ENCODE peak calls at places on chromosomes 6 and 20, in ten cellular contexts. R, U, O, G, Z, A, D, J, B and K are unnamed samples.

GRCh38 chr6:131125431-131125830 is 9.8 kb upstream of the AKAP7 start:
- DNase-seq in R (no peak), U (no peak), O (no peak), G (no peak), Z (no peak), A (no peak), D (no peak), J (no peak), B (no peak), K (no peak)

GRCh38 chr6:92577077-92577719 is 842.2 kb downstream of the EPHA7 start:
- DNase-seq in R (peak), U (no peak), O (no peak), G (no peak), Z (peak), A (no peak), D (no peak), J (no peak), B (no peak), K (no peak)

GRCh38 chr6:33632603-33633039 is 11.5 kb downstream of the ITPR3 start:
- DNase-seq in R (no peak), U (peak), O (peak), G (peak), Z (peak), A (no peak), D (peak), J (no peak), B (peak), K (no peak)

GRCh38 chr6:38813451-38813850 is 98.3 kb downstream of the DNAH8 start:
- DNase-seq in R (no peak), U (no peak), O (no peak), G (no peak), Z (no peak), A (no peak), D (no peak), J (no peak), B (no peak), K (no peak)

GRCh38 chr20:47205577-47206123 is 150.8 kb downstream of the ZMYND8 start:
- DNase-seq in R (peak), U (peak), O (peak), G (peak), Z (peak), A (peak), D (peak), J (peak), B (peak), K (no peak)

GRCh38 chr6:14200047-14200446 is 82.5 kb downstream of the CD83 start:
- DNase-seq in R (no peak), U (no peak), O (no peak), G (no peak), Z (peak), A (no peak), D (no peak), J (no peak), B (no peak), K (no peak)

GRCh38 chr6:12381587-12381986 is 91.4 kb downstream of the EDN1 start:
- DNase-seq in R (no peak), U (no peak), O (no peak), G (no peak), Z (peak), A (no peak), D (no peak), J (no peak), B (no peak), K (no peak)

GRCh38 chr6:131191590-131191989 is 56.3 kb downstream of the AKAP7 start:
- DNase-seq in R (no peak), U (no peak), O (no peak), G (no peak), Z (no peak), A (no peak), D (no peak), J (no peak), B (no peak), K (no peak)

GRCh38 chr20:18288748-18289705 is 700 bp downstream of the ZNF133 start:
- DNase-seq in R (no peak), U (no peak), O (no peak), G (no peak), Z (peak), A (no peak), D (peak), J (no peak), B (peak), K (no peak)

GRCh38 chr20:9228774-9229450 is 160.0 kb downstream of the PLCB4 start:
- DNase-seq in R (no peak), U (no peak), O (peak), G (no peak), Z (peak), A (no peak), D (no peak), J (no peak), B (no peak), K (no peak)

GRCh38 chr20:43751167-43752050 is 24.6 kb upstream of the GTSF1L start:
- DNase-seq in R (peak), U (no peak), O (no peak), G (no peak), Z (peak), A (no peak), D (peak), J (no peak), B (no peak), K (no peak)

GRCh38 chr20:34112600-34113061 is 588 bp upstream of the EIF2S2 start:
- DNase-seq in R (no peak), U (peak), O (peak), G (peak), Z (peak), A (no peak), D (peak), J (peak), B (no peak), K (peak)

GRCh38 chr20:43584448-43585138 is 6.1 kb upstream of the IFT52 start:
- DNase-seq in R (peak), U (no peak), O (no peak), G (no peak), Z (peak), A (no peak), D (no peak), J (no peak), B (no peak), K (no peak)

GRCh38 chr6:2396856-2397640 is 151.6 kb upstream of the GMDS start:
- DNase-seq in R (no peak), U (no peak), O (peak), G (peak), Z (peak), A (no peak), D (no peak), J (no peak), B (peak), K (no peak)

GRCh38 chr6:83518946-83519489 is 6.7 kb downstream of the PRSS35 start:
- DNase-seq in R (no peak), U (no peak), O (peak), G (no peak), Z (peak), A (no peak), D (no peak), J (no peak), B (no peak), K (no peak)

GRCh38 chr6:54617730-54618129 is 228.8 kb upstream of the FAM83B start:
- DNase-seq in R (peak), U (no peak), O (no peak), G (no peak), Z (peak), A (no peak), D (no peak), J (no peak), B (no peak), K (no peak)

GRCh38 chr6:168163096-168163731 is 84.2 kb upstream of the FRMD1 start:
- DNase-seq in R (no peak), U (peak), O (no peak), G (peak), Z (peak), A (no peak), D (no peak), J (no peak), B (no peak), K (no peak)

GRCh38 chr6:128491041-128491642 is 29.3 kb downstream of the PTPRK start:
- DNase-seq in R (no peak), U (no peak), O (peak), G (no peak), Z (peak), A (no peak), D (no peak), J (no peak), B (no peak), K (no peak)

GRCh38 chr6:159217595-159218275 is 48.5 kb downstream of the FNDC1 start:
- DNase-seq in R (peak), U (no peak), O (peak), G (peak), Z (peak), A (no peak), D (peak), J (no peak), B (no peak), K (no peak)

GRCh38 chr20:62331347-62331746 is 28.6 kb downstream of the ADRM1 start:
- DNase-seq in R (no peak), U (no peak), O (no peak), G (no peak), Z (no peak), A (no peak), D (no peak), J (no peak), B (peak), K (no peak)

GRCh38 chr6:44735631-44735963 is 348.1 kb downstream of the CDC5L start:
- DNase-seq in R (no peak), U (no peak), O (no peak), G (no peak), Z (peak), A (no peak), D (peak), J (no peak), B (no peak), K (no peak)

GRCh38 chr20:60095456-60095855 is 137.2 kb downstream of the CDH26 start:
- DNase-seq in R (no peak), U (peak), O (no peak), G (no peak), Z (no peak), A (no peak), D (no peak), J (no peak), B (no peak), K (no peak)

GRCh38 chr6:165497472-165497871 is 165.6 kb downstream of the PDE10A start:
- DNase-seq in R (no peak), U (no peak), O (no peak), G (no peak), Z (no peak), A (no peak), D (no peak), J (no peak), B (no peak), K (no peak)

GRCh38 chr20:37803476-37804307 is 99.2 kb upstream of the VSTM2L start:
- DNase-seq in R (no peak), U (no peak), O (no peak), G (no peak), Z (no peak), A (no peak), D (peak), J (no peak), B (no peak), K (no peak)

GRCh38 chr6:30885999-30886896 is 1.9 kb downstream of the DDR1 start:
- DNase-seq in R (no peak), U (no peak), O (peak), G (peak), Z (peak), A (no peak), D (peak), J (no peak), B (peak), K (no peak)

GRCh38 chr6:41680182-41680965 is 42.1 kb downstream of the MDFI start:
- DNase-seq in R (no peak), U (no peak), O (no peak), G (no peak), Z (no peak), A (no peak), D (no peak), J (no peak), B (no peak), K (no peak)

GRCh38 chr6:144265061-144265357 is 20.1 kb upstream of the UTRN start:
- DNase-seq in R (no peak), U (no peak), O (no peak), G (no peak), Z (peak), A (no peak), D (no peak), J (no peak), B (no peak), K (no peak)

GRCh38 chr6:25899580-25900408 is 25.8 kb upstream of the SLC17A3 start:
- DNase-seq in R (no peak), U (no peak), O (no peak), G (no peak), Z (no peak), A (no peak), D (no peak), J (no peak), B (no peak), K (no peak)

GRCh38 chr6:151022492-151022891 is 157.0 kb downstream of the MTHFD1L start:
- DNase-seq in R (no peak), U (no peak), O (peak), G (no peak), Z (no peak), A (no peak), D (no peak), J (no peak), B (no peak), K (no peak)

GRCh38 chr20:24542721-24543120 is 73.3 kb downstream of the SYNDIG1 start:
- DNase-seq in R (no peak), U (no peak), O (no peak), G (no peak), Z (no peak), A (no peak), D (no peak), J (no peak), B (no peak), K (no peak)